ENCODE peak calls at places on chromosomes 5 and 9, in four cellular contexts. O, Y, W and T are unnamed samples.

GRCh38 chr9:134053401-134053871 is 14.4 kb downstream of the BRD3 start:
- DNase-seq in W (no peak), Y (no peak), O (no peak), T (no peak)

GRCh38 chr5:72122619-72123018 is 15.3 kb downstream of the MAP1B start:
- DNase-seq in Y (no peak), W (no peak), O (no peak), T (no peak)

GRCh38 chr5:2271280-2271679 is 388.6 kb upstream of the IRX4 start:
- DNase-seq in O (no peak), Y (no peak), W (no peak), T (no peak)

GRCh38 chr5:119367502-119368237 is 11.9 kb downstream of the TNFAIP8 start:
- DNase-seq in O (no peak), W (no peak), Y (no peak), T (no peak)

GRCh38 chr9:38301376-38302106 is 91.0 kb upstream of the ALDH1B1 start:
- DNase-seq in Y (no peak), O (no peak), W (no peak), T (no peak)

GRCh38 chr9:83623634-83623991 is 670 bp downstream of the IDNK start:
- DNase-seq in Y (no peak), O (peak; percentile 2), W (peak; percentile 41), T (no peak)

GRCh38 chr9:3401556-3401955 is 124.2 kb downstream of the RFX3 start:
- DNase-seq in Y (no peak), O (no peak), W (no peak), T (no peak)

GRCh38 chr5:174790906-174791305 is 66.5 kb downstream of the MSX2 start:
- DNase-seq in O (no peak), W (peak; percentile 3), Y (no peak), T (no peak)

GRCh38 chr9:129806126-129806525 is 3.1 kb downstream of the TOR1B start:
- DNase-seq in W (no peak), Y (no peak), O (no peak), T (no peak)

GRCh38 chr5:159923008-159923407 is 6.7 kb downstream of the ADRA1B start:
- DNase-seq in W (no peak), Y (no peak), O (no peak), T (no peak)

GRCh38 chr9:83935276-83935890 is 14.2 kb upstream of the KIF27 start:
- DNase-seq in O (no peak), W (peak; percentile 25), Y (peak; percentile 64), T (no peak)

GRCh38 chr9:2964485-2964884 is 120.6 kb upstream of the PUM3 start:
- DNase-seq in Y (no peak), W (no peak), O (no peak), T (no peak)

GRCh38 chr5:170534177-170534576 is 30.4 kb downstream of the KCNIP1 start:
- DNase-seq in O (no peak), Y (no peak), W (no peak), T (no peak)

GRCh38 chr9:124286292-124286931 is 28.7 kb downstream of the NEK6 start:
- DNase-seq in W (no peak), Y (peak; percentile 66), O (no peak), T (no peak)

GRCh38 chr5:6158974-6159863 is 219.1 kb downstream of the MED10 start:
- DNase-seq in O (no peak), Y (peak; percentile 73), W (no peak), T (no peak)

GRCh38 chr9:89596937-89597555 is 7.8 kb upstream of the GADD45G start:
- DNase-seq in O (no peak), Y (no peak), W (no peak), T (no peak)

GRCh38 chr5:881551-881935 is 11.1 kb downstream of the BRD9 start:
- DNase-seq in W (no peak), O (no peak), Y (no peak), T (no peak)

GRCh38 chr5:176157656-176158055 is 80.6 kb upstream of the SIMC1 start:
- DNase-seq in Y (peak; percentile 32), W (no peak), O (no peak), T (no peak)

GRCh38 chr5:87195104-87195581 is 72.5 kb upstream of the RASA1 start:
- DNase-seq in W (no peak), O (no peak), Y (peak; percentile 35), T (no peak)

GRCh38 chr5:123035950-123036390 is 555 bp downstream of the PPIC start:
- DNase-seq in O (no peak), W (peak; percentile 31), Y (no peak), T (peak; percentile 43)

GRCh38 chr9:97670586-97670985 is 26.6 kb downstream of the XPA start:
- DNase-seq in Y (no peak), W (no peak), O (no peak), T (no peak)

GRCh38 chr9:129432671-129433154 is 188.2 kb downstream of the C9orf50 start:
- DNase-seq in W (no peak), Y (no peak), O (no peak), T (no peak)

GRCh38 chr5:78295035-78295961 is 800 bp upstream of the AP3B1 start:
- DNase-seq in O (peak; percentile 58), Y (no peak), W (peak; percentile 50), T (peak; percentile 31)

GRCh38 chr9:20477940-20478620 is 144.2 kb downstream of the MLLT3 start:
- DNase-seq in O (no peak), Y (no peak), W (no peak), T (no peak)

GRCh38 chr5:42991477-42992034 is 48.6 kb downstream of the ANXA2R start:
- DNase-seq in Y (no peak), W (no peak), O (no peak), T (no peak)

GRCh38 chr5:32505718-32506117 is 61.2 kb upstream of the ZFR start:
- DNase-seq in W (no peak), O (no peak), Y (peak; percentile 63), T (no peak)

GRCh38 chr5:78779262-78779661 is 130.7 kb upstream of the LHFPL2 start:
- DNase-seq in O (no peak), Y (no peak), W (no peak), T (no peak)

GRCh38 chr5:175854231-175855040 is 16.9 kb upstream of the CPLX2 start:
- DNase-seq in Y (no peak), W (no peak), O (no peak), T (no peak)

GRCh38 chr5:142686210-142686734 is 382 bp upstream of the FGF1 start:
- DNase-seq in O (no peak), Y (no peak), W (no peak), T (no peak)

GRCh38 chr9:36597412-36598178 is 24.9 kb downstream of the MELK start:
- DNase-seq in O (no peak), Y (peak; percentile 28), W (peak; percentile 21), T (peak; percentile 10)

GRCh38 chr5:170275376-170275994 is 22.1 kb downstream of the LCP2 start:
- DNase-seq in Y (no peak), O (peak; percentile 74), W (no peak), T (no peak)

GRCh38 chr9:304519-305185 is 90.0 kb downstream of the DOCK8 start:
- DNase-seq in O (peak; percentile 68), Y (no peak), W (no peak), T (no peak)

GRCh38 chr5:157603333-157604190 is 28.0 kb upstream of the ADAM19 start:
- DNase-seq in O (peak; percentile 82), W (no peak), Y (peak; percentile 81), T (no peak)

GRCh38 chr9:116288658-116289057 is 135.1 kb downstream of the PAPPA start:
- DNase-seq in W (no peak), O (no peak), Y (peak; percentile 86), T (no peak)

GRCh38 chr9:128275198-128276007 is at the start of gene GOLGA2:
- DNase-seq in O (no peak), W (peak; percentile 48), Y (no peak), T (no peak)

GRCh38 chr5:6488021-6488420 is 39.4 kb downstream of the UBE2QL1 start:
- DNase-seq in O (no peak), Y (no peak), W (no peak), T (no peak)

GRCh38 chr5:76601470-76601869 is 21.7 kb downstream of the F2RL2 start:
- DNase-seq in O (peak; percentile 36), Y (no peak), W (peak; percentile 78), T (no peak)

GRCh38 chr9:137682431-137682991 is 63.7 kb downstream of the EHMT1 start:
- DNase-seq in Y (no peak), O (no peak), W (peak; percentile 78), T (peak; percentile 86)

GRCh38 chr9:76926324-76926731 is 20.4 kb upstream of the PRUNE2 start:
- DNase-seq in Y (peak; percentile 40), W (no peak), O (no peak), T (no peak)

GRCh38 chr9:73683862-73684591 is 532.4 kb downstream of the ANXA1 start:
- DNase-seq in Y (no peak), W (peak; percentile 21), O (no peak), T (peak; percentile 30)